ENCODE peak calls at places on chromosomes 12 and 14, in four cellular contexts. V is K562, S is HL-60, F is GM12878. E is an unnamed sample.

GRCh38 chr12:24561411-24561871 is 387.5 kb downstream of the BCAT1 start:
- DNase-seq in F (no peak), V (no peak), S (no peak), E (no peak)

GRCh38 chr14:76346391-76347160 is 29.4 kb upstream of the ESRRB start:
- DNase-seq in S (no peak), V (no peak), F (peak), E (no peak)

GRCh38 chr14:74444866-74445265 is 18.9 kb upstream of the SYNDIG1L start:
- DNase-seq in V (no peak), F (no peak), S (no peak), E (no peak)

GRCh38 chr12:39116877-39117276 is 211.5 kb upstream of the CPNE8 start:
- DNase-seq in V (no peak), F (no peak), S (no peak), E (no peak)

GRCh38 chr14:105187935-105188524 is 6.9 kb upstream of the NUDT14 start:
- DNase-seq in S (no peak), F (no peak), V (no peak), E (no peak)

GRCh38 chr12:60335765-60336164 is 739.9 kb downstream of the SLC16A7 start:
- DNase-seq in S (no peak), F (no peak), V (no peak), E (no peak)

GRCh38 chr12:29343022-29343799 is 37.8 kb downstream of the ERGIC2 start:
- DNase-seq in V (no peak), F (no peak), S (no peak), E (no peak)

GRCh38 chr12:67667276-67668073 is 18.9 kb downstream of the DYRK2 start:
- DNase-seq in F (no peak), V (no peak), S (peak), E (no peak)

GRCh38 chr12:66065146-66065545 is 65.4 kb downstream of the LLPH start:
- DNase-seq in F (no peak), S (no peak), V (no peak), E (no peak)

GRCh38 chr14:106518054-106518943 is 991.9 kb downstream of the TMEM121 start:
- DNase-seq in F (no peak), S (peak), V (no peak), E (peak)

GRCh38 chr12:58819945-58820344 is 100.4 kb downstream of the LRIG3 start:
- DNase-seq in S (no peak), F (no peak), V (no peak), E (no peak)

GRCh38 chr14:24367506-24368214 is at the start of gene NFATC4:
- DNase-seq in S (no peak), F (no peak), V (peak), E (peak)

GRCh38 chr12:24233519-24234246 is 284.2 kb upstream of the SOX5 start:
- DNase-seq in S (no peak), F (no peak), V (no peak), E (no peak)

GRCh38 chr14:75610839-75611238 is 32.4 kb downstream of the FLVCR2 start:
- DNase-seq in F (no peak), V (no peak), S (no peak), E (no peak)

GRCh38 chr12:39619316-39619659 is 315 bp downstream of the ABCD2 start:
- DNase-seq in F (no peak), V (no peak), S (no peak), E (no peak)

GRCh38 chr14:75381642-75382041 is 46.2 kb upstream of the JDP2 start:
- DNase-seq in S (no peak), V (no peak), F (no peak), E (no peak)

GRCh38 chr12:103046154-103046553 is 88.7 kb downstream of the ASCL1 start:
- DNase-seq in S (no peak), V (no peak), F (no peak), E (no peak)

GRCh38 chr12:41188058-41188840 is at the start of gene PDZRN4:
- DNase-seq in F (no peak), V (no peak), S (no peak), E (no peak)

GRCh38 chr14:102545461-102546265 is 36.1 kb upstream of the ANKRD9 start:
- DNase-seq in V (no peak), S (no peak), F (no peak), E (no peak)

DNA sequence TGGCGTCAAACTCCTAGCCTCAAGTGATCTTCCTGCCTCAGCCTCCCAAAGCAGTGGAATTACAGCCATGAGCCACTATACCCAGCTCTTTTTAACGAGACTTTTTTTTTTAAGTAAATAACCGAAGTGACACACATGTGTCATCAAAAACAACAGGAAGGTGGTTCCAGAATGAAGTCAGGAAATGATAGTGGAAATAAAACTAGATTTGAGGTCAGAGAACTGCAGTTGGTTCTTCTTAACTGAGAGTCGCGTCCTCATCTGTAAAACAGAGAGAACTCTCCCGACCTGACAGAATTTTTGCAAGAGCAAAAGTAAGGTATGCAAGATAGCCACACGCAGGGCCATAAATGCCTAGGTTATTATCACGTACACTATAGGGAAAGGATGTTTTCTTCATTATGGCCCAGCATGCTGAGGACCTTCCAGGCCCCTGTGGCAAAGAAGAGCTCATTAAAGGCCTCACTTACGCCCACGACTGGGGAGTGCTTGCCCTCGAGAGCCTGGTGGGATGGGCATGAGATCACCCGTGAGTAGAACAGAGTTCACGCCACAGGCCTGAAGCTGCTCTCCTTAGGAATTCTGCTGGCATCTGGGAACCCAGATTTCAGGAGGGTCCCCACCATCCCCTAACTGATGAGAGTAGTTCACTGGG is 67.2 kb downstream of the SCARB1 start:
- DNase-seq in V (no peak), F (no peak), S (no peak), E (no peak)
- TF ChIP-seq SPI1 in V (no peak), F (no peak), S (no peak), E (no peak)

GRCh38 chr14:72876710-72877063 is 17.2 kb downstream of the DPF3 start:
- DNase-seq in F (no peak), V (no peak), S (no peak), E (no peak)
- TF ChIP-seq SPI1 in F (no peak), V (no peak), S (no peak), E (no peak)

DNA sequence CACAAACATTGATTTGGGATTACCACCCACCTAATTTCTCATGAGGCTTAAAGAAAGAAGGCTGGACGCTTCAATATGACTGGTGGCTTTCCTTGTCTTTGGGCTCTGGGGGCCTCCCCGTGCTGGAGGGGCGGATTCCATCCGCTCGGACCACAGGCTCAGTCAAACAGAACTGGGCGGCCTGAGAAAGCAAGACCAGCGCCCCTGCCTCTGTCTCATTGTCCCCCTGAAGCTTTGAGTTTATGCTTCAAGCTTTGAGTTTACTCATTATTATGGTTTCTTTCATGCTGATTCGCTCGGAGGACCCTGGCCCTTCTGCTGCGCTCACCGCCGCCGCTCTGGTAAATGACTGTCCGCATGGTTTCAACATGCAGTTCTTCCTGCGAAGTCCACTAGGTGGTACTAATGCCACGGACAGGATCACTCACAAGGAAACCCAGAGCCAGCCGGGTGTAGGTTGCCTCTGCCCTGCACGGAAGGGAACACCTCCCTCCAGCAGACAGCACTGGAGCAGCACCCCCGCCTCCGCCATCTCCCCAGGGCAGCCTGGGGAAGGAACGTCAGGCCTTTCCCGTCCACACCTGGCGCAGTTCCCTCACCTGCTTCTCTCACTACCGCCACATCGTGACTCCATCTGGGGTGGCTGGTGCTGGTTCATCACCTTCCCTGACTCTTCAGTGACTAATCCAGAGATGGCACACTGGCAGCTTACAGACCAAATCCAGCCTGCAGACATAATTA is 13.2 kb upstream of the TIGAR start:
- DNase-seq in S (peak), V (peak), F (no peak), E (peak)
- TF ChIP-seq SPI1 in S (no peak), V (no peak), F (no peak), E (no peak)

GRCh38 chr14:64762044-64763034 is 58.1 kb downstream of the PLEKHG3 start:
- DNase-seq in V (peak), S (no peak), F (no peak), E (no peak)
- TF ChIP-seq SPI1 in V (no peak), S (no peak), F (no peak), E (no peak)

GRCh38 chr14:50830932-50831703 is at the start of gene NIN:
- DNase-seq in S (peak), V (peak), F (no peak), E (peak)
- TF ChIP-seq SPI1 in S (no peak), V (no peak), F (peak), E (no peak)

GRCh38 chr12:20646239-20646827 is 48.8 kb upstream of the SLCO1C1 start:
- DNase-seq in F (no peak), S (no peak), V (no peak), E (no peak)
- TF ChIP-seq SPI1 in F (no peak), S (no peak), V (no peak), E (no peak)

GRCh38 chr12:56032006-56032405 is 9.7 kb upstream of the RPS26 start:
- DNase-seq in F (no peak), S (no peak), V (no peak), E (no peak)

GRCh38 chr12:56028511-56029165 is 7.8 kb downstream of the IKZF4 start:
- DNase-seq in S (peak), V (no peak), F (no peak), E (no peak)

GRCh38 chr12:56029166-56029519 is 8.3 kb downstream of the IKZF4 start:
- DNase-seq in V (no peak), F (no peak), S (no peak), E (no peak)

GRCh38 chr12:56034586-56035332 is 7.0 kb upstream of the RPS26 start:
- DNase-seq in S (no peak), V (no peak), F (no peak), E (no peak)

GRCh38 chr12:56029666-56030293 is 8.9 kb downstream of the IKZF4 start:
- DNase-seq in S (peak), V (peak), F (no peak), E (no peak)
- TF ChIP-seq SPI1 in S (no peak), V (no peak), F (no peak), E (no peak)

DNA sequence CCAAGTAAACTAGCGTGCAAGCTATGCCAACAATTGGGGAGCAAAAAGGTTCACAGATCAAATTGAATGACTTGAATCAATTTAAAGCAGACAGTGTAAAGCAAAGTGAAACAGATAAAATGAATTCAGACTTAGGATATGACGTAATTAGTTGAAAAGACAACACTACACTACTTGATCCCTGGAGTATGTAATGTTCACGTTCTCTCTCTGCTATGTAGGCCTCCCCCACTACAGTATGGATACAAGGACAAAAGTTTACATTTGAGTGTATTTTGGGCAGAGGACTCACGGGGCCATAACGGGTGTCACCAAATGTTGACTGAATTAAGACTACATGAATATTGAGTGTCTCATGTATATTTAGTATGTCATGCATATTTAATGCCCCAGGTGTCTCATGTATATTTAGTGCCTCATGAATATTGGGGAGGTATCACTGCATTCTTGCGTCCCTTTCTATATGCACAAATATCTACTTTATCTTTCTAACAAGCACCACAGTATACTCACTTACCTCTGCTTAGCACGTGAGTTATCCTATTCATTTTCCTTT is 44.5 kb downstream of the RERGL start:
- DNase-seq in S (no peak), V (peak), F (no peak), E (no peak)
- TF ChIP-seq SPI1 in S (no peak), V (no peak), F (no peak), E (no peak)

GRCh38 chr12:9752145-9752717 is 8.5 kb downstream of the CD69 start:
- DNase-seq in F (no peak), V (no peak), S (no peak), E (no peak)

GRCh38 chr12:9754097-9754964 is 6.4 kb downstream of the CD69 start:
- DNase-seq in V (no peak), F (no peak), S (no peak), E (no peak)

GRCh38 chr12:9754984-9755383 is 5.7 kb downstream of the CD69 start:
- DNase-seq in S (no peak), V (no peak), F (no peak), E (no peak)

GRCh38 chr12:9751204-9752144 is 9.2 kb downstream of the CD69 start:
- DNase-seq in V (peak), S (peak), F (no peak), E (no peak)

GRCh38 chr12:9753042-9753820 is 7.5 kb downstream of the CD69 start:
- DNase-seq in S (no peak), F (no peak), V (no peak), E (no peak)
- TF ChIP-seq SPI1 in S (no peak), F (no peak), V (no peak), E (no peak)

E was measured in GM12891.